ENCODE peak calls at places on chromosome 17, in seven cellular contexts. S is heart left ventricle, Q is HFF-Myc, C is neural progenitor cell, H is AG04450, V is stomach, N is Panc1. Z is an unnamed sample.

GRCh38 chr17:45370949-45371413 is 54.2 kb upstream of the MAP3K14 start:
- DNase-seq in S (no peak), C (no peak), N (no peak), V (no peak), H (no peak), Q (no peak), Z (no peak)

GRCh38 chr17:80845863-80846671 is 145.6 kb upstream of the CHMP6 start:
- DNase-seq in V (no peak), S (no peak), C (no peak), H (no peak), Q (no peak), N (no peak), Z (no peak)

GRCh38 chr17:68257924-68258323 is 10.1 kb downstream of the AMZ2 start:
- DNase-seq in C (no peak), Q (no peak), S (no peak), H (no peak), V (no peak), N (no peak), Z (no peak)

GRCh38 chr17:14211246-14211645 is 25.4 kb downstream of the CDRT15 start:
- DNase-seq in V (no peak), S (no peak), N (no peak), H (no peak), C (no peak), Q (no peak), Z (no peak)

GRCh38 chr17:28041844-28042656 is 427 bp upstream of the NLK start:
- DNase-seq in S (no peak), N (no peak), V (no peak), Q (peak; percentile 20), C (no peak), H (no peak), Z (no peak)

GRCh38 chr17:68351395-68351794 is 60.1 kb downstream of the ARSG start:
- DNase-seq in V (no peak), H (no peak), C (no peak), S (peak; percentile 13), Q (no peak), N (no peak), Z (no peak)

GRCh38 chr17:7224110-7224509 is 4.4 kb downstream of the ACADVL start:
- DNase-seq in C (no peak), N (no peak), S (no peak), V (no peak), H (no peak), Q (no peak), Z (no peak)

GRCh38 chr17:61555127-61555531 is 35.9 kb downstream of the NACA2 start:
- DNase-seq in C (no peak), H (no peak), N (no peak), Q (no peak), V (no peak), S (no peak), Z (no peak)

GRCh38 chr17:17484451-17484899 is 7.7 kb downstream of the MED9 start:
- DNase-seq in V (no peak), H (no peak), N (no peak), S (no peak), C (no peak), Q (no peak), Z (no peak)

GRCh38 chr17:43543300-43543699 is 2.8 kb downstream of the ETV4 start:
- DNase-seq in V (no peak), N (no peak), S (no peak), Q (no peak), C (peak; percentile 28), H (no peak), Z (no peak)

GRCh38 chr17:43545383-43545632 is 832 bp downstream of the ETV4 start:
- DNase-seq in C (no peak), V (peak; percentile 28), H (no peak), N (no peak), S (no peak), Q (no peak), Z (no peak)

GRCh38 chr17:43542854-43543253 is 3.3 kb downstream of the ETV4 start:
- DNase-seq in S (no peak), H (no peak), N (no peak), Q (no peak), V (no peak), C (no peak), Z (no peak)

GRCh38 chr17:43546317-43547188 is at the start of gene ETV4:
- DNase-seq in Q (peak; percentile 69), H (peak; percentile 78), S (peak; percentile 94), N (no peak), V (peak; percentile 89), C (peak; percentile 96), Z (peak; percentile 55)

GRCh38 chr17:43543771-43544575 is 2.2 kb downstream of the ETV4 start:
- DNase-seq in H (no peak), C (no peak), V (no peak), S (no peak), Q (no peak), N (no peak), Z (no peak)
- H3K4me3 ChIP-seq in H (peak overlapping the region; percentile 68), C (peak overlapping the region; percentile 52), V (no peak overlapping the region), S (peak overlapping the region; percentile 93), Q (peak overlapping the region; percentile 59), N (no peak overlapping the region), Z (no peak overlapping the region)

DNA sequence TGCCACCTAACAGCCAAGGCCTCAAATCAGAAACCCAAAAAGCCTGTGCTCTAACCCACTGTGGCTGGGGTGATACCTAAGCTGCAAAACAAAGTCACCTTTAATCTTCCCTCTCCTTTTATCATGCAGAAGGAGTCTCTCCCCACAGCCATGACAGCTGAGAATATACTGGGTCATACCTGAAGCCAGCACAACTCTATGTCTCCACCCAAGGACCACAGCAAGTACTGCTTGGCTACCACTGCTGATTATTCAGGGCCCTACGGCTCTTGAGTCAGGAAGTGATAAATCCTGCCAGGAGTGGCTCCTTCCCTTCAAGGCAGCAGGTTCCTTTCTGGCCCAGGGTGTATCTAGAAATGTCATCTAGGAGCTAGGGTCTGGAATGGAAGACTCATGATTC is 151.5 kb upstream of the TOM1L1 start:
- DNase-seq in S (no peak), N (no peak), H (no peak), V (no peak), C (peak; percentile 7), Q (no peak), Z (no peak)
- TF ChIP-seq CTCF in S (no peak), N (no peak), H (no peak), V (no peak), C (peak; percentile 17), Q (no peak), Z (no peak)

GRCh38 chr17:34321981-34322380 is 2.7 kb downstream of the CCL8 start:
- DNase-seq in C (no peak), S (no peak), V (no peak), N (no peak), H (no peak), Q (no peak), Z (no peak)
- H3K4me3 ChIP-seq in C (no peak overlapping the region), S (no peak overlapping the region), V (no peak overlapping the region), N (no peak overlapping the region), H (no peak overlapping the region), Q (no peak overlapping the region), Z (no peak overlapping the region)

GRCh38 chr17:4178651-4179050 is 35.7 kb downstream of the CYB5D2 start:
- DNase-seq in Q (no peak), N (no peak), H (no peak), V (no peak), S (no peak), C (no peak), Z (no peak)
- TF ChIP-seq CTCF in Q (no peak), N (no peak), H (no peak), V (no peak), S (no peak), C (no peak), Z (no peak)

Z was measured in AG09309.